ENCODE peak calls at places on chromosomes 12 and 14, in four cellular contexts. O is IMR-90, X is endothelial cell, P is B cell. K is an unnamed sample.

GRCh38 chr12:25420116-25420515 is 133.0 kb downstream of the LMNTD1 start:
- DNase-seq in O (no peak), P (no peak), X (no peak), K (no peak)

GRCh38 chr12:48996794-48997718 is 2.1 kb downstream of the DDN start:
- DNase-seq in X (peak; percentile 82), O (peak; percentile 67), P (peak; percentile 76), K (peak; percentile 51)

GRCh38 chr12:25997401-25997973 is 39.0 kb downstream of the RASSF8 start:
- DNase-seq in O (peak; percentile 93), X (no peak), P (no peak), K (no peak)

GRCh38 chr12:58537278-58537677 is 383.0 kb downstream of the LRIG3 start:
- DNase-seq in X (no peak), P (no peak), O (peak; percentile 82), K (no peak)

GRCh38 chr12:52867636-52868035 is 18.8 kb upstream of the KRT78 start:
- DNase-seq in O (no peak), X (no peak), P (no peak), K (no peak)

GRCh38 chr14:103696466-103697071 is 18.7 kb downstream of the XRCC3 start:
- DNase-seq in P (no peak), O (peak; percentile 91), X (no peak), K (no peak)

GRCh38 chr12:49519574-49519936 is 19.3 kb upstream of the KCNH3 start:
- DNase-seq in P (no peak), X (no peak), O (no peak), K (no peak)

GRCh38 chr12:55972045-55972843 is 1.6 kb upstream of the RAB5B start:
- DNase-seq in X (no peak), O (peak; percentile 84), P (no peak), K (no peak)

GRCh38 chr14:50836515-50836914 is 5.6 kb upstream of the NIN start:
- DNase-seq in X (no peak), P (no peak), O (peak; percentile 68), K (no peak)

GRCh38 chr12:31325524-31325875 is 450 bp downstream of the SINHCAF start:
- DNase-seq in X (no peak), P (no peak), O (no peak), K (peak; percentile 26)

GRCh38 chr12:121839106-121839992 is 19.3 kb downstream of the HPD start:
- DNase-seq in X (peak; percentile 100), P (peak; percentile 98), O (peak; percentile 96), K (peak; percentile 100)

GRCh38 chr14:52013984-52014600 is 24.7 kb downstream of the RTRAF start:
- DNase-seq in O (no peak), P (no peak), X (peak; percentile 45), K (no peak)
- TF ChIP-seq CTCF in O (no peak), P (no peak), X (peak; percentile 33), K (no peak)

DNA sequence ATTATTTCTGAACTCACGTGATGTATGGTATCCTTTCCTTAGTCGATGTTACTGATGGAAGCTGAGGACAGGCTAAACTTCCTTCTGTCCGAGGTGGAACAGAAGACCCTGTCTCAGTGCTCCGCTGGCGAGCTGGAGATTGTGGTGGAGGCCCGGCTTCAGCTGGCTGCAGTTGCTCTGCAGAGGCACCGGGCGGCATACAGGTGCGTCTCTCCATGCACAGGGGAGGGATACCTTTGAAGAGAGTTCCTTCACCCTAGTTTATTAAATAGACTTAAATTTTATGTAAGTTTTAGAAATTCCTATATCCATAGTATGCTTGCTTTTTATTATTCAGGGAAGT is 186.7 kb upstream of the NEDD1 start:
- DNase-seq in X (no peak), O (no peak), P (no peak), K (no peak)
- TF ChIP-seq CTCF in X (no peak), O (no peak), P (no peak), K (no peak)

DNA sequence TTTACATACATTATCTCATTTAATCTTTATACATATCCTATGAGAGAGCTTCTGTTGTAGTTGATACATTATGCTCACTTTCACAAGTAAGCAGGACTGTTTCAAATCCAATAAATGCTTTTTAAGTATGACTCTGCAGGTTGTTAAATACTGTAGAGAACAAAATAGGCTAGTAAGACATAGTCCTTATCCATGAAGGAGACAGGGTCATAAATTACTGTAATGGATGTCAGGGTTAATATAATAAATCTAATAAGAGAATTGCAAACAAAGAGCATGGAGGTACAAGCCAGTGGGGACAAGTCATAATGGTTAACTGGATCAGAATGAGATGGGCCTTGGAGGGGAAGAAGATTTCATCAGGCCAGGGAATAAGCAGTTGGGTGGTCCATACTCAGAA is 303.8 kb upstream of the RGS6 start:
- DNase-seq in X (no peak), P (no peak), O (no peak), K (no peak)
- TF ChIP-seq CTCF in X (no peak), P (no peak), O (no peak), K (no peak)

GRCh38 chr12:124324803-124325705 is 30.2 kb downstream of the RFLNA start:
- DNase-seq in O (no peak), P (no peak), X (no peak), K (no peak)

GRCh38 chr12:124327362-124328043 is 32.6 kb downstream of the RFLNA start:
- DNase-seq in X (no peak), O (no peak), P (no peak), K (no peak)

GRCh38 chr12:124328116-124328515 is 33.2 kb downstream of the RFLNA start:
- DNase-seq in O (no peak), P (no peak), X (no peak), K (no peak)

GRCh38 chr12:124326899-124327298 is 32.0 kb downstream of the RFLNA start:
- DNase-seq in P (no peak), O (no peak), X (no peak), K (no peak)

GRCh38 chr12:124326104-124326503 is 31.2 kb downstream of the RFLNA start:
- DNase-seq in X (no peak), O (no peak), P (no peak), K (no peak)
- TF ChIP-seq CTCF in X (peak; percentile 33), O (no peak), P (no peak), K (no peak)

DNA sequence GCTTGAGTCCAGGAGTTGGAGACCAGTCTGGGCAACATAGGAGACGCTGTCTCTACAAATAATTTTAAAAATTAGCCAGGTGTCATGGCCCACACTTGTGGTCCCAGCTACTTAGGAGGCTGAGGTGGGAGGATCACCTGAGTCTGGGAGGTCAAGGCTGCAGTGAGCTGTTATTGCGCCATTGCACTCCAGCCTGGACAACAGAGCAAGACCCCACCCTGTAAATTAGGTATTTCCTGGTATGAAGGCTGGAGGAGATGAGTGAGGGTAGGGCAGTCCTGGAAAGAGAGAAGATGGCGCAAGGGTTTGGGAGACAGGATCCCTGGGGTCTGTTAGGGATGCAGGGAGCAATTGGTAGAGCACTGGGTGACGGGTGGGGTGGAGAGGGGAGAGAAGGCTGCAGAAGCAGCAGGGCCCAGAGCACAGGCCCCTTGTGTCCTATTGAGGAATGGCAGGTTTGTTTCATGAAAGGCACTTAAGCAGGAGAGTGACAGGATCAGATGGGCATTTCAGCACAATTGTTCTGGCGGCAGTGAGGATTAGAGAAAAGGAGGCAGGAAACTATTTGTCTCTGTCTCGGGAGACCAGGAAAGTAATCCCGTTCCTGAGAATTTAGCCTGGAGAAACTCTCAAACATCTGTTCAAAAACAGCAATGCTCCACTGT is 47.2 kb upstream of the KTN1 start:
- DNase-seq in X (peak; percentile 34), O (no peak), P (no peak), K (no peak)
- TF ChIP-seq CTCF in X (peak; percentile 44), O (no peak), P (no peak), K (no peak)

DNA sequence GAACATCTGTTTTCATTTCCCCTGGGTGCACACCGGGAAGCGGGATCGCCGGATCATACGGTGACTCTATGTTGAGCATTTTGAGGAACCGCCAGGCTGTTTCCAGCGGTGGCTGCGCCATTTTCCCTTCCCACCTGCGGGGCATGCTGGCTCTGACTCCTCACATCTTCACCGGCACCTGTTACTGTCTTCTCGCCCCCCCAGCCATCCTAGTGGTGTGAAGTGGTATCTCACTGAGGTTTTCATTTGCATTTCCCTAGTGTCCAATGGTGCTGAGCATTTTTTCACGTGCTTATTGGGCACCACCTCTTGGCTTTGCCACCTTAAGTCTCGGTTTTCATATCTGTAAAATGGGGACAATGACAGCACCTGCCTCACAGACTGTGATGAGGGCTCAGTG is 44.1 kb upstream of the EML1 start:
- DNase-seq in P (no peak), O (no peak), X (no peak), K (no peak)
- TF ChIP-seq CTCF in P (no peak), O (peak; percentile 14), X (peak; percentile 32), K (no peak)

DNA sequence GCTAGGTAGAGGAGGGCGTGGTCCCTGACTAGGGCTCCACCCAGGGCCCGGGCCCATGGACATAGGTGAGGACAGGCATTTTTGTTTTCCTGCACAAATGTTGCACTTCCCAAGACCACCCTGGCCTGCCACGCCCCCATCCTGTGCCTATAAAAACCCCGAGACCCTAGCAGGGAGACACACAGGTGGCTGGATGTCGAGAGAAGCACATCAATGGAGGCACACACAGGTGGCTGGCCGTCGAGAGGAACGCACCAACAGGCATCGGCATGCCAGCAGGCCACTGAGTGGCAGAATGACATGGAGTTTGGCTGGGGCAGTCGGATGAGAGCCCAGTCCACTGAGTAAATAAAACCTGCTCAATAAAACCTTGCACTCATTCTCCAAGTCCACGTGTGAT is 157.9 kb upstream of the ABCD2 start:
- DNase-seq in X (no peak), O (no peak), P (no peak), K (no peak)
- TF ChIP-seq CTCF in X (no peak), O (no peak), P (no peak), K (no peak)

DNA sequence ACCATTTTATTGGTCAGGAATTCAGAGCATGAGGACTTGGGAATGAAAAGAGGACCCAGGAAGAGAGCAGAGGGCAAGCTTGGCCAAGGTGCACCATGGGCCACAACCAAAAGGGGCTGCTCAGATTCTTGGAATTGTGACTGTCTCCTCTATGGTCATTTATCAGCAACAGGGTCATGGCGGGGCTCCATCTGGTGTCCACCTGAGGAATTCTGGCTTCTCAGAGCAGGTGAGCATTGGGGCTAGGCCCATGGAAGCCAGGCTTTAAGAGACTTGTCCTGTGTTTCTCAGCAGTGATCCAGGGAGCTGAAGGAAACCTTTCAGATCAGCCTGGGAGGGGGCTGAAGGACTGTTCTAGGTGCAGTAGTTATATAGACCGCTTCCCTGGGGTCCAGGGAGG is 2.6 kb upstream of the RIN3 start:
- DNase-seq in X (no peak), P (peak; percentile 27), O (no peak), K (no peak)
- TF ChIP-seq CTCF in X (no peak), P (no peak), O (no peak), K (no peak)

GRCh38 chr14:106844608-106845285 is 1318.4 kb downstream of the TMEM121 start:
- DNase-seq in X (no peak), O (no peak), P (peak; percentile 82), K (no peak)

GRCh38 chr14:106843951-106844483 is 1317.6 kb downstream of the TMEM121 start:
- DNase-seq in O (no peak), P (no peak), X (no peak), K (no peak)

GRCh38 chr14:106843376-106843775 is 1317.0 kb downstream of the TMEM121 start:
- DNase-seq in P (no peak), X (no peak), O (no peak), K (no peak)

GRCh38 chr14:106841701-106842100 is 1315.3 kb downstream of the TMEM121 start:
- DNase-seq in O (no peak), X (no peak), P (no peak), K (no peak)

DNA sequence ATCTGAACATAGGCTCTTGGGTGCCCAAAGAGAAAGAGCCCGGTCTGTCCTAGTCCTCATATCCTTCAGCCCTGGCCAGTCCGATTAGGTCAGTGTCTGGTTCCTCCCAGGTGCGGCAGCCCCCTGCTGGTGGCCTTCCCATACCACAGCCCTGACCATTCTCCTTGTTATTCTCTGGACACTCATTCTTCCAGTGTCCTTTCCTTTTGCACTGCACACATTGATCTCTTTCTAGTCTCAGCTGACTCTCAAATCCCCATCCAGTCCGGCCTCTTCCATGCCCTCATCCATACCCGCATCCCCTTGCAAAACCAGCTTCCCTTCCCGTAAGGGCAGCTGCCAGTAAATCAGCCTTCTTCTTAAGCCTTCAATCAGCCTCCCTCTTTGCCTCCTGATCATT is 1316.3 kb downstream of the TMEM121 start:
- DNase-seq in X (no peak), P (no peak), O (no peak), K (no peak)
- TF ChIP-seq CTCF in X (no peak), P (no peak), O (no peak), K (no peak)

K was measured in omental fat pad.